ENCODE peak calls at places on chromosomes 3 and 15, in six cellular contexts. F is AG04449, Z is sigmoid colon, N is B cell, J is endothelial cell, R is GM06990. K is an unnamed sample.

GRCh38 chr3:72888546-72889309 is 882 bp downstream of the GXYLT2 start:
- DNase-seq in F (no peak), Z (no peak), N (no peak), J (peak), R (no peak), K (no peak)

GRCh38 chr3:48038971-48039481 is 22.8 kb upstream of the MAP4 start:
- DNase-seq in F (no peak), Z (no peak), N (no peak), J (no peak), R (no peak), K (no peak)

GRCh38 chr3:94394885-94395284 is 332.0 kb downstream of the NSUN3 start:
- DNase-seq in F (no peak), Z (no peak), N (no peak), J (no peak), R (no peak), K (no peak)

GRCh38 chr3:112605285-112605684 is 35.7 kb downstream of the CCDC80 start:
- DNase-seq in F (peak), Z (no peak), N (no peak), J (peak), R (no peak), K (no peak)

GRCh38 chr3:58269356-58269755 is 31.8 kb downstream of the ABHD6 start:
- DNase-seq in F (no peak), Z (no peak), N (no peak), J (no peak), R (no peak), K (no peak)

GRCh38 chr3:191321019-191321767 is 8.0 kb upstream of the CCDC50 start:
- DNase-seq in F (no peak), Z (no peak), N (no peak), J (no peak), R (no peak), K (no peak)

GRCh38 chr15:74203914-74204431 is 1.4 kb upstream of the STRA6 start:
- DNase-seq in F (no peak), Z (no peak), N (no peak), J (no peak), R (no peak), K (no peak)

GRCh38 chr3:10015476-10015904 is 10.7 kb upstream of the FANCD2 start:
- DNase-seq in F (peak), Z (peak), N (no peak), J (no peak), R (no peak), K (no peak)

GRCh38 chr3:25468866-25469319 is 40.8 kb downstream of the RARB start:
- DNase-seq in F (peak), Z (peak), N (no peak), J (no peak), R (no peak), K (no peak)

GRCh38 chr3:124686028-124686670 is 44.1 kb upstream of the UMPS start:
- DNase-seq in F (no peak), Z (no peak), N (no peak), J (no peak), R (no peak), K (no peak)

GRCh38 chr3:15892311-15892710 is 94.5 kb upstream of the ANKRD28 start:
- DNase-seq in F (no peak), Z (no peak), N (no peak), J (no peak), R (no peak), K (no peak)

GRCh38 chr3:55066406-55067128 is 138.7 kb upstream of the LRTM1 start:
- DNase-seq in F (no peak), Z (no peak), N (no peak), J (no peak), R (no peak), K (no peak)

GRCh38 chr15:72319360-72319984 is 485 bp downstream of the CELF6 start:
- DNase-seq in F (no peak), Z (peak), N (no peak), J (peak), R (peak), K (no peak)

GRCh38 chr15:38455096-38455495 is 1.2 kb downstream of the FAM98B start:
- DNase-seq in F (no peak), Z (no peak), N (no peak), J (no peak), R (no peak), K (no peak)

GRCh38 chr3:55482496-55483195 is 4.5 kb downstream of the WNT5A start:
- DNase-seq in F (no peak), Z (no peak), N (no peak), J (peak), R (peak), K (no peak)

GRCh38 chr3:165839296-165840076 is 2.3 kb upstream of the BCHE start:
- DNase-seq in F (no peak), Z (no peak), N (no peak), J (no peak), R (peak), K (no peak)

GRCh38 chr15:48913141-48913540 is 35.2 kb downstream of the EID1 start:
- DNase-seq in F (no peak), Z (no peak), N (no peak), J (no peak), R (no peak), K (no peak)

GRCh38 chr3:18098960-18099587 is 326.1 kb downstream of the SATB1 start:
- DNase-seq in F (peak), Z (no peak), N (no peak), J (no peak), R (no peak), K (no peak)

GRCh38 chr15:42203891-42204290 is 4.2 kb downstream of the VPS39 start:
- DNase-seq in F (no peak), Z (no peak), N (no peak), J (no peak), R (no peak), K (no peak)

GRCh38 chr3:161026612-161027217 is 78.4 kb downstream of the B3GALNT1 start:
- DNase-seq in F (no peak), Z (no peak), N (no peak), J (no peak), R (no peak), K (no peak)

GRCh38 chr15:69976366-69976994 is 121.2 kb downstream of the TLE3 start:
- DNase-seq in F (no peak), Z (no peak), N (peak), J (peak), R (no peak), K (no peak)

GRCh38 chr3:184785856-184786255 is 26.1 kb upstream of the VPS8 start:
- DNase-seq in F (no peak), Z (no peak), N (no peak), J (no peak), R (no peak), K (no peak)

GRCh38 chr15:45117327-45118130 is 3.4 kb downstream of the DUOXA2 start:
- DNase-seq in F (no peak), Z (no peak), N (no peak), J (no peak), R (no peak), K (peak)

GRCh38 chr15:50676799-50677483 is 9.7 kb downstream of the TRPM7 start:
- DNase-seq in F (no peak), Z (no peak), N (no peak), J (no peak), R (no peak), K (no peak)

GRCh38 chr3:7750296-7750695 is 751.3 kb upstream of the LMCD1 start:
- DNase-seq in F (no peak), Z (no peak), N (no peak), J (no peak), R (no peak), K (no peak)

GRCh38 chr15:68621535-68621934 is 42.7 kb downstream of the CORO2B start:
- DNase-seq in F (no peak), Z (no peak), N (no peak), J (no peak), R (no peak), K (no peak)

GRCh38 chr3:194265996-194266657 is 85.0 kb downstream of the CPN2 start:
- DNase-seq in F (no peak), Z (no peak), N (no peak), J (no peak), R (no peak), K (no peak)

GRCh38 chr3:12663311-12663935 is 494 bp downstream of the RAF1 start:
- DNase-seq in F (no peak), Z (peak), N (peak), J (peak), R (no peak), K (peak)

GRCh38 chr3:12661926-12662592 is 1.9 kb downstream of the RAF1 start:
- DNase-seq in F (no peak), Z (no peak), N (no peak), J (no peak), R (no peak), K (no peak)

GRCh38 chr3:12660196-12660595 is 3.7 kb downstream of the RAF1 start:
- DNase-seq in F (no peak), Z (no peak), N (no peak), J (no peak), R (no peak), K (no peak)

GRCh38 chr3:12662593-12663310 is 1.2 kb downstream of the RAF1 start:
- DNase-seq in F (no peak), Z (no peak), N (peak), J (peak), R (no peak), K (peak)

DNA sequence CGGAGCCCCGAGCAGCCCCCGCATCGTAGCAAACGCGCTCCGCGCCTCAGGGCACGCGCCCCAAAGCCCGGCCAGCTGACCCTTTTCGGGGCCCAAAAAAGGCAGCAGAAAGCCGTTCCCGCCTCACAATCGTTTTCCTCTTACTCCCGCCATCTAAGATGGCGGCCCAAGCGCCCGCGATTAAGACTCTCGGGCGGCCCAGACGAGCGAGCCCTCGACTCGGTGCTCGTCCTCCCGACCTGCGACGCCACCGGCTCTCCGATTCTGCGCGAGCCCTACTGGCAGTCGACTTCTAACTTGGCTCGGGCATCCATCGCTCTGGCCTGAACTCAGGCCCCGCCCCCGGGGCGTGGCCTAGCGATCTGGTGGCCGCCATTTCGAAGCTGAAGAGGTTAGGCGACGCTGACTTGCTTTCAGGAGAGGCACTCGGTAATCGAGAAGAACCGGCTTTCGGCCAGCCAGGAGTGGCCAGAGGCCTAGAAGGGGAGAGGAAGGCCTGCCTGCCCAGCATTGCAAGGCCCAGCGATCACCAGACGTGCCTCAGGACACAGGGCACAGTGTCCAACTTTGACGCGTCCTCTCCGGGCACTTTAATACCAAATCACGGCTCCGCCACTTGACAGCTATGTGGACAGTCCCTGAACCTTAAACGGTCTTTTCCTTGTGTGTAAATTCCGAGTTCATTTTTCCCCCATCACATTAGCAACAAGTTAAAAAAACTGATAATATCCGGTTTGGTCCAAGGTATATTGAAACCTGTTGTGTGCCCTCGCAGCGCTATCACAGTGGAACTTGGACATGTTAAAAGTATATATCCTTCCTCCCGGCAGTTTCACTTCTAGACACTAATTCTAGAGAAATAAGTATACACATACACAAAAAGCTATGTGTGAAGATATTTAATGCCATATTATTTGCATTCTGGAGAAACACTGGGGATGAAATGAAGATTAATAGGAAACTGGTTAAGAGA is at the start of gene RAF1:
- DNase-seq in F (peak), Z (peak), N (peak), J (peak), R (peak), K (peak)
- TF ChIP-seq CTCF in F (peak), Z (no peak), N (no peak), J (no peak), R (no peak), K (peak)

DNA sequence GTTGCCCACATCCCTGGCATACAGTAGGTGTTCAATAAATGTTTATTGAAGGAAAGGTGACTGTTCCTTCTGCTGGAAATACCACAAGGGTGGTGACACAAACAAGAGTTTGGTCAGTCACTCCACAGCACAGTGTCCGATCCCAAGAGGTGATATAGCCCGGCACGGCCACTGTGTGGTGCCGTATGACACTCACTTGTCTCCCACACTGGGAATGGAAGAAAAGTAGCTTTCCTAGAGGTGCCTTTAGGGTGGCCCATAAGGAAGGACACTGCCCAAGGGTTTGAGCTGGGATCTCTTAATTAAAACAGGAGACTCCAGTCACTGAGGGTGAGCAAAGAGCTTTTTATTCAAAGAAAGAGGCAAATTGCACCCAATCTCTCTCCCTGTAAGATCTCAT is 40.5 kb downstream of the TGM4 start:
- DNase-seq in F (no peak), Z (no peak), N (no peak), J (peak), R (no peak), K (no peak)
- TF ChIP-seq CTCF in F (peak), Z (no peak), N (no peak), J (no peak), R (peak), K (peak)

GRCh38 chr3:126264952-126265351 is 84.6 kb upstream of the ALDH1L1 start:
- DNase-seq in F (no peak), Z (no peak), N (no peak), J (no peak), R (no peak), K (no peak)
- TF ChIP-seq CTCF in F (no peak), Z (no peak), N (no peak), J (no peak), R (no peak), K (no peak)

GRCh38 chr15:99716540-99716939 is 16.7 kb downstream of the LYSMD4 start:
- DNase-seq in F (no peak), Z (no peak), N (no peak), J (no peak), R (no peak), K (no peak)

GRCh38 chr15:99709243-99709986 is 23.8 kb downstream of the LYSMD4 start:
- DNase-seq in F (no peak), Z (no peak), N (no peak), J (no peak), R (no peak), K (no peak)

GRCh38 chr15:99711685-99712084 is 21.6 kb downstream of the LYSMD4 start:
- DNase-seq in F (no peak), Z (no peak), N (no peak), J (no peak), R (no peak), K (no peak)

GRCh38 chr15:99708563-99708962 is 24.7 kb downstream of the LYSMD4 start:
- DNase-seq in F (no peak), Z (peak), N (no peak), J (no peak), R (no peak), K (no peak)

GRCh38 chr15:99712415-99712814 is 20.8 kb downstream of the LYSMD4 start:
- DNase-seq in F (no peak), Z (no peak), N (no peak), J (peak), R (no peak), K (no peak)
- TF ChIP-seq CTCF in F (no peak), Z (no peak), N (no peak), J (no peak), R (no peak), K (no peak)

GRCh38 chr15:95850837-95851236 is 479.7 kb upstream of the NR2F2 start:
- DNase-seq in F (no peak), Z (no peak), N (no peak), J (no peak), R (no peak), K (no peak)
- TF ChIP-seq CTCF in F (no peak), Z (no peak), N (no peak), J (no peak), R (peak), K (no peak)